ENCODE peak calls at places on chromosomes 2 and 18, in six cellular contexts. One of them, this sample, is unnamed.

GRCh38 chr2:88400398-88400797 is 52.1 kb downstream of the FOXI3 start:
- DNase-seq in CD8-positive, alpha-beta T cell: no peak
- DNase-seq in aorta: no peak
- DNase-seq in dorsolateral prefrontal cortex: no peak
- DNase-seq in mesendoderm: no peak
- DNase-seq in uterus: no peak
- DNase-seq in this sample: no peak

GRCh38 chr2:149375801-149376349 is 45.5 kb downstream of the LYPD6 start:
- DNase-seq in CD8-positive, alpha-beta T cell: no peak
- DNase-seq in aorta: no peak
- DNase-seq in dorsolateral prefrontal cortex: no peak
- DNase-seq in mesendoderm: no peak
- DNase-seq in uterus: no peak
- DNase-seq in this sample: no peak

GRCh38 chr2:11753886-11754704 is 7.7 kb downstream of the LPIN1 start:
- DNase-seq in CD8-positive, alpha-beta T cell: no peak
- DNase-seq in aorta: no peak
- DNase-seq in dorsolateral prefrontal cortex: no peak
- DNase-seq in mesendoderm: peak; percentile 81
- DNase-seq in uterus: no peak
- DNase-seq in this sample: no peak

GRCh38 chr2:159209341-159210306 is 76.9 kb downstream of the WDSUB1 start:
- DNase-seq in CD8-positive, alpha-beta T cell: peak; percentile 13
- DNase-seq in aorta: no peak
- DNase-seq in dorsolateral prefrontal cortex: no peak
- DNase-seq in mesendoderm: no peak
- DNase-seq in uterus: no peak
- DNase-seq in this sample: no peak

GRCh38 chr2:223235986-223236385 is 184.0 kb downstream of the KCNE4 start:
- DNase-seq in CD8-positive, alpha-beta T cell: no peak
- DNase-seq in aorta: no peak
- DNase-seq in dorsolateral prefrontal cortex: no peak
- DNase-seq in mesendoderm: no peak
- DNase-seq in uterus: no peak
- DNase-seq in this sample: no peak

GRCh38 chr2:211836409-211836808 is 702.2 kb downstream of the ERBB4 start:
- DNase-seq in CD8-positive, alpha-beta T cell: no peak
- DNase-seq in aorta: no peak
- DNase-seq in dorsolateral prefrontal cortex: no peak
- DNase-seq in mesendoderm: no peak
- DNase-seq in uterus: no peak
- DNase-seq in this sample: no peak

GRCh38 chr2:237685408-237685807 is 58.0 kb downstream of the LRRFIP1 start:
- DNase-seq in CD8-positive, alpha-beta T cell: no peak
- DNase-seq in aorta: no peak
- DNase-seq in dorsolateral prefrontal cortex: no peak
- DNase-seq in mesendoderm: peak; percentile 83
- DNase-seq in uterus: no peak
- DNase-seq in this sample: peak; percentile 37

GRCh38 chr2:195009202-195009601 is 647.8 kb upstream of the SLC39A10 start:
- DNase-seq in CD8-positive, alpha-beta T cell: no peak
- DNase-seq in aorta: no peak
- DNase-seq in dorsolateral prefrontal cortex: no peak
- DNase-seq in mesendoderm: no peak
- DNase-seq in uterus: no peak
- DNase-seq in this sample: no peak

GRCh38 chr2:53075760-53076159 is 691.8 kb upstream of the CHAC2 start:
- DNase-seq in CD8-positive, alpha-beta T cell: no peak
- DNase-seq in aorta: no peak
- DNase-seq in dorsolateral prefrontal cortex: no peak
- DNase-seq in mesendoderm: no peak
- DNase-seq in uterus: no peak
- DNase-seq in this sample: no peak

GRCh38 chr18:70021498-70021897 is 73.8 kb upstream of the CD226 start:
- DNase-seq in CD8-positive, alpha-beta T cell: no peak
- DNase-seq in aorta: no peak
- DNase-seq in dorsolateral prefrontal cortex: no peak
- DNase-seq in mesendoderm: no peak
- DNase-seq in uterus: no peak
- DNase-seq in this sample: no peak

GRCh38 chr2:62297642-62298010 is 101.7 kb downstream of the B3GNT2 start:
- DNase-seq in CD8-positive, alpha-beta T cell: no peak
- DNase-seq in aorta: no peak
- DNase-seq in dorsolateral prefrontal cortex: no peak
- DNase-seq in mesendoderm: peak; percentile 66
- DNase-seq in uterus: no peak
- DNase-seq in this sample: no peak

GRCh38 chr2:221074238-221074637 is 497.9 kb downstream of the EPHA4 start:
- DNase-seq in CD8-positive, alpha-beta T cell: no peak
- DNase-seq in aorta: no peak
- DNase-seq in dorsolateral prefrontal cortex: no peak
- DNase-seq in mesendoderm: no peak
- DNase-seq in uterus: no peak
- DNase-seq in this sample: no peak

GRCh38 chr2:100321881-100322820 is at the start of gene LONRF2:
- DNase-seq in CD8-positive, alpha-beta T cell: no peak
- DNase-seq in aorta: peak; percentile 48
- DNase-seq in dorsolateral prefrontal cortex: peak; percentile 75
- DNase-seq in mesendoderm: peak; percentile 19
- DNase-seq in uterus: peak; percentile 75
- DNase-seq in this sample: peak; percentile 83

GRCh38 chr18:64810354-64810753 is 661.5 kb upstream of the LINC00305 start:
- DNase-seq in CD8-positive, alpha-beta T cell: no peak
- DNase-seq in aorta: no peak
- DNase-seq in dorsolateral prefrontal cortex: no peak
- DNase-seq in mesendoderm: no peak
- DNase-seq in uterus: no peak
- DNase-seq in this sample: no peak

GRCh38 chr2:64837925-64838641 is 151.1 kb upstream of the SLC1A4 start:
- DNase-seq in CD8-positive, alpha-beta T cell: no peak
- DNase-seq in aorta: peak; percentile 72
- DNase-seq in dorsolateral prefrontal cortex: no peak
- DNase-seq in mesendoderm: no peak
- DNase-seq in uterus: peak; percentile 25
- DNase-seq in this sample: peak; percentile 68

GRCh38 chr2:168515502-168515901 is 59.4 kb downstream of the CERS6 start:
- DNase-seq in CD8-positive, alpha-beta T cell: no peak
- DNase-seq in aorta: no peak
- DNase-seq in dorsolateral prefrontal cortex: no peak
- DNase-seq in mesendoderm: no peak
- DNase-seq in uterus: no peak
- DNase-seq in this sample: no peak

GRCh38 chr2:27041708-27042107 is 8.9 kb downstream of the TMEM214 start:
- DNase-seq in CD8-positive, alpha-beta T cell: no peak
- DNase-seq in aorta: no peak
- DNase-seq in dorsolateral prefrontal cortex: no peak
- DNase-seq in mesendoderm: no peak
- DNase-seq in uterus: no peak
- DNase-seq in this sample: no peak

DNA sequence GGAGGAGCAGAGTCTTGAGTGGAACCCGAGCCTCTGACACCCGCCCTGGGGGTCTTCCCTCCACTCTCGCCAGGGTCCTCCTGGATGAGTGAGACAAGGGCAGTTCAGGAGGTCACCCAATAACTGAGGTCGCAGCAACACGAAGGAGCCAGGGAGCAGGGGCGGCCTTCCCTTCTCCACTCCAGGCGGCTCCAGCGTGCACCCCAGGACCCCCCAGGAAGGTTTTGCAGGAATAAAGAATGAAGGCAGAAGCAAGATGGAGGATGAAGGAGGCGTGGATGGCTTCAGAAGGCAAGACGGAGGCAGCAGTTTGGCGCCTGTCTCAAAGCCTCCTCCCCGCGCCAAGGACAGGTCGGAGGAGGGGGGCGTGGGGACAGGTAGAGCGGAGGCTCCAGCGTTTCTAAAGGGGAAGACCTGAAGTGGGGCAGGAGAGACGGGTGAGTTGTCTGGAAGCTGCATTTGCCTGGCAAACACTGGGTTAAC is 579 bp upstream of the ITM2C start:
- DNase-seq in CD8-positive, alpha-beta T cell: no peak
- DNase-seq in aorta: no peak
- DNase-seq in dorsolateral prefrontal cortex: no peak
- DNase-seq in mesendoderm: no peak
- DNase-seq in uterus: no peak
- DNase-seq in this sample: no peak
- H3K27ac ChIP-seq in CD8-positive, alpha-beta T cell: no peak overlapping the region
- H3K27ac ChIP-seq in aorta: no peak overlapping the region
- H3K27ac ChIP-seq in dorsolateral prefrontal cortex: peak overlapping the region; percentile 93
- H3K27ac ChIP-seq in mesendoderm: peak overlapping the region; percentile 61
- H3K27ac ChIP-seq in uterus: no peak overlapping the region
- H3K27ac ChIP-seq in this sample: no peak overlapping the region

GRCh38 chr2:229832499-229832898 is 89.3 kb downstream of the TRIP12 start:
- DNase-seq in CD8-positive, alpha-beta T cell: no peak
- DNase-seq in aorta: no peak
- DNase-seq in dorsolateral prefrontal cortex: no peak
- DNase-seq in mesendoderm: no peak
- DNase-seq in uterus: no peak
- DNase-seq in this sample: no peak
- H3K27ac ChIP-seq in CD8-positive, alpha-beta T cell: no peak overlapping the region
- H3K27ac ChIP-seq in aorta: no peak overlapping the region
- H3K27ac ChIP-seq in dorsolateral prefrontal cortex: no peak overlapping the region
- H3K27ac ChIP-seq in mesendoderm: no peak overlapping the region
- H3K27ac ChIP-seq in uterus: no peak overlapping the region
- H3K27ac ChIP-seq in this sample: no peak overlapping the region

GRCh38 chr2:144470819-144471218 is 49.1 kb downstream of the ZEB2 start:
- DNase-seq in CD8-positive, alpha-beta T cell: no peak
- DNase-seq in aorta: no peak
- DNase-seq in dorsolateral prefrontal cortex: no peak
- DNase-seq in mesendoderm: no peak
- DNase-seq in uterus: no peak
- DNase-seq in this sample: no peak

GRCh38 chr2:144468823-144469595 is 50.9 kb downstream of the ZEB2 start:
- DNase-seq in CD8-positive, alpha-beta T cell: no peak
- DNase-seq in aorta: no peak
- DNase-seq in dorsolateral prefrontal cortex: no peak
- DNase-seq in mesendoderm: no peak
- DNase-seq in uterus: no peak
- DNase-seq in this sample: no peak

GRCh38 chr2:144471316-144472045 is 48.4 kb downstream of the ZEB2 start:
- DNase-seq in CD8-positive, alpha-beta T cell: no peak
- DNase-seq in aorta: no peak
- DNase-seq in dorsolateral prefrontal cortex: no peak
- DNase-seq in mesendoderm: no peak
- DNase-seq in uterus: no peak
- DNase-seq in this sample: no peak

GRCh38 chr2:144469788-144470187 is 50.1 kb downstream of the ZEB2 start:
- DNase-seq in CD8-positive, alpha-beta T cell: no peak
- DNase-seq in aorta: no peak
- DNase-seq in dorsolateral prefrontal cortex: no peak
- DNase-seq in mesendoderm: no peak
- DNase-seq in uterus: no peak
- DNase-seq in this sample: no peak

DNA sequence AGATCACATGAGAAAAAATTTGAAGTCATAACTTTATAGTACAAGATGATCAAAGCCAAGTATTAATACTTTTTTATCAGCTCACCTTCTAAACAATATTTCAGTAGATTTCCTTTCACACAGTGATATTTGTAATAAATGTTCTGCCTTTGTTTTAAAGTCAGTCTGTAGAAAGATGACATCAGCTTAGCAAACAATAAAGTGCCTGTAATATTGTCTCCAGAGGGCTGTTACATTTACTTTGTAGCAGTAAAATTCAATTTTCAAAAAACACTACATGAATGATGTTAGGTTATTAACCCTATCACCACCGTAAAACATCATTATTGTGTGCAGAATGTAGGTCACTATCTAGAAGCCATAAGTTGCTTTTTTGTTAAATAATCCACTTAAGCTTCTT is 49.6 kb downstream of the ZEB2 start:
- DNase-seq in CD8-positive, alpha-beta T cell: no peak
- DNase-seq in aorta: no peak
- DNase-seq in dorsolateral prefrontal cortex: no peak
- DNase-seq in mesendoderm: no peak
- DNase-seq in uterus: no peak
- DNase-seq in this sample: no peak
- H3K27ac ChIP-seq in CD8-positive, alpha-beta T cell: no peak overlapping the region
- H3K27ac ChIP-seq in aorta: no peak overlapping the region
- H3K27ac ChIP-seq in dorsolateral prefrontal cortex: peak overlapping the region; percentile 98
- H3K27ac ChIP-seq in mesendoderm: no peak overlapping the region
- H3K27ac ChIP-seq in uterus: no peak overlapping the region
- H3K27ac ChIP-seq in this sample: no peak overlapping the region

GRCh38 chr2:203934006-203934632 is 2.4 kb upstream of the ICOS start:
- DNase-seq in CD8-positive, alpha-beta T cell: no peak
- DNase-seq in aorta: no peak
- DNase-seq in dorsolateral prefrontal cortex: no peak
- DNase-seq in mesendoderm: no peak
- DNase-seq in uterus: no peak
- DNase-seq in this sample: no peak

GRCh38 chr2:203934711-203935438 is 1.7 kb upstream of the ICOS start:
- DNase-seq in CD8-positive, alpha-beta T cell: no peak
- DNase-seq in aorta: no peak
- DNase-seq in dorsolateral prefrontal cortex: no peak
- DNase-seq in mesendoderm: no peak
- DNase-seq in uterus: no peak
- DNase-seq in this sample: no peak

GRCh38 chr2:203935568-203935967 is 995 bp upstream of the ICOS start:
- DNase-seq in CD8-positive, alpha-beta T cell: no peak
- DNase-seq in aorta: no peak
- DNase-seq in dorsolateral prefrontal cortex: no peak
- DNase-seq in mesendoderm: no peak
- DNase-seq in uterus: no peak
- DNase-seq in this sample: no peak

GRCh38 chr2:203936535-203936934 is at the start of gene ICOS:
- DNase-seq in CD8-positive, alpha-beta T cell: no peak
- DNase-seq in aorta: no peak
- DNase-seq in dorsolateral prefrontal cortex: no peak
- DNase-seq in mesendoderm: no peak
- DNase-seq in uterus: no peak
- DNase-seq in this sample: no peak

GRCh38 chr2:203936949-203937348 is 386 bp downstream of the ICOS start:
- DNase-seq in CD8-positive, alpha-beta T cell: no peak
- DNase-seq in aorta: no peak
- DNase-seq in dorsolateral prefrontal cortex: no peak
- DNase-seq in mesendoderm: no peak
- DNase-seq in uterus: no peak
- DNase-seq in this sample: no peak
- H3K27ac ChIP-seq in CD8-positive, alpha-beta T cell: peak overlapping the region; percentile 65
- H3K27ac ChIP-seq in aorta: no peak overlapping the region
- H3K27ac ChIP-seq in dorsolateral prefrontal cortex: no peak overlapping the region
- H3K27ac ChIP-seq in mesendoderm: no peak overlapping the region
- H3K27ac ChIP-seq in uterus: no peak overlapping the region
- H3K27ac ChIP-seq in this sample: no peak overlapping the region